ENCODE peak calls at places on chromosomes 11 and 22, in seven cellular contexts. X is osteocyte; M is AG09309; A is nephron progenitor cell; J is foreskin fibroblast; C is CD8-positive, alpha-beta T cell; W is left ventricle myocardium inferior. L is an unnamed sample.

GRCh38 chr11:12182650-12183511 is 72.5 kb downstream of the MICAL2 start:
- DNase-seq in J (peak), A (peak), M (peak), X (no peak), W (peak), C (no peak), L (no peak)

GRCh38 chr11:112784323-112785073 is 176.7 kb upstream of the NCAM1 start:
- DNase-seq in J (peak), C (no peak), X (no peak), W (peak), M (peak), A (peak), L (no peak)

GRCh38 chr11:63609971-63610580 is 4.2 kb downstream of the PLAAT3 start:
- DNase-seq in X (no peak), M (no peak), J (no peak), A (no peak), C (no peak), W (no peak), L (no peak)

GRCh38 chr11:70038034-70038834 is 39.9 kb upstream of the ANO1 start:
- DNase-seq in X (peak), A (no peak), W (no peak), M (no peak), C (no peak), J (no peak), L (no peak)

GRCh38 chr11:69718912-69719311 is 15.1 kb upstream of the FGF19 start:
- DNase-seq in A (no peak), J (no peak), M (no peak), C (no peak), W (no peak), X (no peak), L (no peak)

GRCh38 chr22:37160037-37160436 is 10.3 kb upstream of the IL2RB start:
- DNase-seq in J (no peak), A (no peak), C (no peak), X (no peak), W (no peak), M (no peak), L (no peak)

GRCh38 chr11:110092577-110093406 is at the start of gene ZC3H12C:
- DNase-seq in C (no peak), J (peak), A (peak), M (no peak), W (peak), X (peak), L (peak)

GRCh38 chr22:33842421-33843094 is 77.7 kb downstream of the LARGE1 start:
- DNase-seq in X (no peak), A (no peak), C (no peak), J (no peak), W (no peak), M (no peak), L (no peak)

GRCh38 chr11:115269193-115269592 is 235.0 kb downstream of the CADM1 start:
- DNase-seq in C (no peak), X (no peak), A (no peak), M (no peak), W (no peak), J (no peak), L (no peak)

GRCh38 chr11:1341928-1342524 is 32.6 kb upstream of the TOLLIP start:
- DNase-seq in A (no peak), C (no peak), X (peak), J (peak), W (no peak), M (peak), L (no peak)

GRCh38 chr11:101436511-101437142 is 147.2 kb downstream of the TRPC6 start:
- DNase-seq in M (no peak), X (no peak), C (no peak), A (peak), J (peak), W (no peak), L (peak)

GRCh38 chr11:78927511-78927910 is 352.8 kb upstream of the NARS2 start:
- DNase-seq in C (no peak), J (no peak), X (no peak), M (no peak), W (no peak), A (no peak), L (no peak)

GRCh38 chr11:44814881-44815592 is 88.3 kb downstream of the TSPAN18 start:
- DNase-seq in J (peak), M (peak), W (no peak), X (no peak), A (no peak), C (no peak), L (no peak)

GRCh38 chr22:49449811-49450386 is 377.8 kb downstream of the BRD1 start:
- DNase-seq in C (no peak), J (no peak), W (no peak), M (no peak), X (no peak), A (no peak), L (no peak)

GRCh38 chr11:1160231-1161101 is 2.7 kb downstream of the MUC5AC start:
- DNase-seq in C (no peak), J (no peak), M (no peak), A (no peak), W (peak), X (no peak), L (no peak)

GRCh38 chr22:31490496-31490925 is 869 bp upstream of the EIF4ENIF1 start:
- DNase-seq in J (peak), X (no peak), W (peak), M (no peak), A (peak), C (peak), L (peak)

GRCh38 chr22:47337161-47337621 is 574.7 kb downstream of the TBC1D22A start:
- DNase-seq in A (no peak), C (no peak), J (peak), W (no peak), M (peak), X (no peak), L (no peak)

GRCh38 chr11:83662494-83662893 is 376.3 kb upstream of the CCDC90B start:
- DNase-seq in X (no peak), M (no peak), J (no peak), W (no peak), C (no peak), A (no peak), L (no peak)

GRCh38 chr11:2213890-2214526 is 42.4 kb upstream of the TH start:
- DNase-seq in C (peak), J (no peak), X (peak), W (peak), M (no peak), A (no peak), L (peak)

GRCh38 chr11:62921573-62922188 is 518 bp upstream of the CHRM1 start:
- DNase-seq in W (no peak), M (no peak), J (peak), C (no peak), X (no peak), A (no peak), L (no peak)

GRCh38 chr11:6326980-6327379 is 6.7 kb upstream of the CAVIN3 start:
- DNase-seq in A (no peak), C (no peak), X (no peak), W (no peak), J (no peak), M (no peak), L (no peak)

GRCh38 chr11:115462757-115463156 is 41.5 kb downstream of the CADM1 start:
- DNase-seq in C (no peak), J (no peak), M (no peak), A (no peak), X (no peak), W (no peak), L (no peak)

GRCh38 chr11:61141601-61142028 is 19.6 kb downstream of the VPS37C start:
- DNase-seq in J (no peak), M (no peak), A (no peak), W (no peak), C (no peak), X (no peak), L (no peak)

GRCh38 chr11:94794287-94795168 is 26.4 kb downstream of the AMOTL1 start:
- DNase-seq in C (no peak), A (no peak), W (peak), M (peak), X (no peak), J (peak), L (no peak)

GRCh38 chr11:126978911-126979310 is 21.7 kb downstream of the KIRREL3 start:
- DNase-seq in W (no peak), X (no peak), M (no peak), J (no peak), A (no peak), C (no peak), L (no peak)

GRCh38 chr11:15163136-15163535 is 48.4 kb downstream of the INSC start:
- DNase-seq in A (no peak), C (no peak), J (peak), X (no peak), M (no peak), W (no peak), L (no peak)

GRCh38 chr11:61834278-61835004 is 6.3 kb downstream of the FADS2 start:
- DNase-seq in M (no peak), X (no peak), A (no peak), W (peak), J (peak), C (peak), L (peak)

GRCh38 chr11:46338988-46339666 is 8.1 kb upstream of the DGKZ start:
- DNase-seq in C (no peak), W (peak), A (peak), M (no peak), X (peak), J (peak), L (peak)

GRCh38 chr22:48494968-48495750 is 1332.5 kb downstream of the BRD1 start:
- DNase-seq in M (no peak), C (no peak), W (no peak), X (no peak), A (no peak), J (no peak), L (no peak)

GRCh38 chr11:27443746-27444465 is 28.7 kb downstream of the LGR4 start:
- DNase-seq in C (no peak), X (no peak), W (no peak), M (no peak), A (no peak), J (no peak), L (no peak)

DNA sequence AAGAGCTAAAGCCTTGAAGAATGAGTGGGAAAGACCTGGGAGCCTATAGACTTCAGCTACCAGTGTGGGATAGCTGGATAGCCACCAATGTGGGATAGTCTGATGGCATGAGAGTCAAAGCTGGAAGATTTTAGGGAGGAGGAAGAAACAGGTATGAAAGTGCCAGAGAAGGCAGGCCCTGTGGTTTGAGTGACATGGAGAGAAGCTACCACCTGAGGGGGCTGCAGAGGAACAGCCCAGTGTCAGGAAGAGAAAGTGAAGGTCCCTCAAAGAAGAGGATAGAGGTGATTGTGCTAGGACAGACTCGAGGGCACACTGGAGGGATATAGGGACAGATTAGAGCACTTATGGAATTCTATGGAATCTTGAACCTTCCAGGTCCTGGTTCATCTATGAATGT is 23.1 kb upstream of the PAX6 start:
- DNase-seq in M (no peak), C (no peak), J (no peak), W (no peak), A (no peak), X (no peak), L (no peak)
- TF ChIP-seq CTCF in M (no peak), C (no peak), J (no peak), W (no peak), A (no peak), X (no peak), L (no peak)

DNA sequence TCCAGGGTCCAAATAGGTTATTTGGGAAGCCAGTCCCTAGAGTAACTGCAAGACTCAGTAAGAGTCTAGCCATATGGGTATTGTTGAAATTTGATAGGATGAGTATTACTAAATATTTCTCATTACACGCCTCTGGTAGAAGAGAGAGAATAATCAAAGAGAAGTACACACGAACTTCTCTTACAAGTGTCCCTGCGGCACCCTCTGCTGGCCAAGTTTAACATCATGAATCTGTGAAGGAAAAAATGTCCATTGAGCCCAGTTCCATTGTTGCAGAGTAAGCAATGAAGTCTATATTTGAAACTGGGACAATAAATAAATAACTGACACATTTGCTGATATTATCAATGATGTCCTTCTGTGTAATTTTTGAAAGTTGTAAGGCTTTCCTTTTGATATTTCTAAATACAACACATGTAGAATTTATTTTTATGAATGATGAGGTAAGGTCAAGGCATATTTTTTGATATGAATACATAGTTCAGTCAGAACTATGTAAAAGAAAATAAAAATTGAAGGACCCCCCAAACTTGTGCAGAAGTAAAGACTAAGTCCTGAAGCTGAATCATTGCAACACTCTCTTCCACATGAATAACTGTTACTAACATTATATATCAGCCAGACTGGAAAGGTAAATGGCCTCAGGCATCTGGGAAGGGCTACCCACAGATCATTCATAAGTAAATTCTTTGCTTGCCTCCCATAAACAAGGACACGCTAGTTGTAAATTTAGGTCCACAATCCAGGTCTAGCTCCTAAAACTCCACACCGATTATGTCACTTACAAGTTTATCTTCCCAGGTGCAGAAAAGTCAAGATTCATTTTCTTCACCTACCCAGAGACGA is 10.0 kb downstream of the OR51L1 start:
- DNase-seq in C (no peak), A (peak), W (peak), M (no peak), X (no peak), J (peak), L (peak)
- TF ChIP-seq CTCF in C (no peak), A (peak), W (peak), M (no peak), X (peak), J (peak), L (peak)

GRCh38 chr22:44337658-44338004 is 24.9 kb upstream of the SHISAL1 start:
- DNase-seq in C (no peak), X (no peak), J (peak), M (no peak), W (no peak), A (no peak), L (peak)

GRCh38 chr22:44333847-44334635 is 21.3 kb upstream of the SHISAL1 start:
- DNase-seq in A (no peak), M (no peak), C (no peak), J (no peak), W (no peak), X (no peak), L (no peak)

GRCh38 chr22:44335066-44335839 is 22.5 kb upstream of the SHISAL1 start:
- DNase-seq in M (no peak), W (no peak), X (no peak), C (no peak), J (no peak), A (no peak), L (no peak)

GRCh38 chr22:44336962-44337657 is 24.4 kb upstream of the SHISAL1 start:
- DNase-seq in J (no peak), A (no peak), X (no peak), C (no peak), W (no peak), M (no peak), L (no peak)

DNA sequence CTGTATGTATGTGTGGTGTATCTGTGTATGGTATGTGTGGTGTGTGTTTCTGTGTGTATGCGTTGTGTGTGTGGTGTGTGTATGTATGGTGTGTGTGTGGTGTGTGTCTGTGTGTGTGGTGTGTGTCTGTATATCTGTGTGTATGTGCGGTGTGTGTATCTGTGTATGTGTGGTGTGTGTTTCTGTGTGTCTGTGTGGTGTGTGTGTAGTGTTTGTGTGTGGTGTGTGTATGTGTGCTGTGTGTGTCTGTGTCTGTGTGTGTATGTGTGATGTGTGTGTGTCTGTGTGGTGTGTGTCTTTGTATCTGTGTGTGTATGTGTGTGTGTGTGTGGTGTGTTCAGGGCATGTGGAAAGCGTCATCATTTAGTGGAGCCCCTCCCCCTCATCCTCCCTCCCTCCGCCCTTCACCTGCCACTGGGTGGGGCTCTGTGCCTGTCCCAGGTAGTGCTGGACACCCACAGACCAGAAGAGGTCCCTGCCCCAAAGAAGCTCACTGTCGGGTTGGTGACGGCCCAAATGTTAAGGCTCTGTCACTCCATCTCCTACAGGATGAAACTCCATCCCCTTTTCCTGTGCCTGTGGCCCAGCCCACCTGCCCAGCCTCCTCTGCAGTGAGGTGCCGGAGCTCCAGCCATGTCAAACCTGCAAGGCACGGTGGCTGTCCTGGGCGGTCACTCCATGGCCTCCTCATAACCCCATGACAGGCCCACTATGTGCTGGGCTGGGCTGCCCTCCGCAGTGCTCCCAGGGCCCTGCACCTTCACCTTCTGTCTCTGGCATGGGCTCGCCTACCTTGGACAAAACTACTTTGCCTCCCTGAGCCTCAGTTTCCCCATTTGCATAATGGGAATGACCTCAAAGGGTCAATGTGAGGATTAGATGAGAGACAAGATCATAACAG is 23.4 kb upstream of the SHISAL1 start:
- DNase-seq in A (no peak), J (no peak), M (no peak), C (no peak), X (no peak), W (no peak), L (no peak)
- TF ChIP-seq CTCF in A (no peak), J (no peak), M (no peak), C (no peak), X (no peak), W (no peak), L (no peak)

GRCh38 chr22:42444060-42444904 is 12.1 kb upstream of the NFAM1 start:
- DNase-seq in C (peak), J (peak), X (peak), A (peak), W (peak), M (peak), L (peak)
- TF ChIP-seq CTCF in C (peak), J (peak), X (peak), A (peak), W (peak), M (peak), L (peak)

GRCh38 chr22:24270556-24271405 is at the start of gene SPECC1L:
- DNase-seq in M (no peak), X (peak), J (peak), A (peak), W (peak), C (peak), L (peak)
- TF ChIP-seq CTCF in M (no peak), X (peak), J (no peak), A (no peak), W (peak), C (no peak), L (no peak)

GRCh38 chr11:74443071-74443864 is 24.1 kb downstream of the KCNE3 start:
- DNase-seq in X (no peak), A (no peak), W (no peak), J (no peak), M (no peak), C (no peak), L (no peak)
- TF ChIP-seq CTCF in X (peak), A (no peak), W (peak), J (no peak), M (peak), C (no peak), L (no peak)

GRCh38 chr22:50699001-50699753 is 26.6 kb downstream of the SHANK3 start:
- DNase-seq in A (no peak), C (no peak), W (peak), J (no peak), M (no peak), X (no peak), L (peak)

GRCh38 chr22:50700387-50701075 is 27.9 kb downstream of the SHANK3 start:
- DNase-seq in W (peak), X (no peak), M (no peak), J (no peak), C (no peak), A (no peak), L (peak)

GRCh38 chr22:50701076-50701419 is 28.4 kb downstream of the SHANK3 start:
- DNase-seq in W (no peak), M (no peak), X (no peak), C (no peak), A (no peak), J (no peak), L (no peak)

GRCh38 chr22:50698546-50698945 is 25.9 kb downstream of the SHANK3 start:
- DNase-seq in C (no peak), W (peak), A (no peak), J (no peak), X (no peak), M (no peak), L (peak)

DNA sequence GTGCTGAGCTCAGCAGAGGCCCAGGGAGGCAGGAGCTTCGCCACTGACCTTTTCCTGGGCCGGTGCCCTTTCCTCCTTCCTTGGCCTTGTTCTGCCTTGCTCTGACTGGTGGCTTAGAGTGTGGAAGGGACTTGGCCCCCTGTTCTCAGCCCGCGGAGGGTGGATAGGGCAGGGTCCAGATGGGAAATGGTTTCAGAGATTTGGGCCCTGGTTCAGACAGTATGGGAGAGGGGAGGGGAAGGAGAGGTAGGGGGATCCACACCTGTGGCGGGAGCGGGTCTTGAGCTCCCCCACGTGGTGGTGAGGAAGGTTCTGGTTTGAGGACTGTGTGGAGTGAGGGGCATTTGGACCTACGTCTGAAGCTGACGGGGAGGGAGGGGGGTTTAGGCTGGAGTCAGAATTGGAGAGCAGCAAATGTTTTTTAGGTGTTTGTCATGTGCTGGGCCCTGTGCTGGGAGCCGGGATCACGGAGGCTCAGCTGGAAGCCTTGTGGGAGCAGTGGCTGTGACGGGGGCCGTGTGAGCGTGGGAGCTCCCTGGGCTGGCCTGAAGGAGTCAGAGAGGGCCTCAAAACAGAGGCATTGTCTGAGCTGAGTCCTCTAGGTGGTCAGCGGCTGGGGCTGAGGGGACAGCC is 27.2 kb downstream of the SHANK3 start:
- DNase-seq in W (peak), A (no peak), M (no peak), J (no peak), C (no peak), X (no peak), L (peak)
- TF ChIP-seq CTCF in W (no peak), A (peak), M (no peak), J (no peak), C (no peak), X (peak), L (no peak)

L was measured in glutamatergic neuron.